ENCODE peak calls at places on chromosomes 5 and 9, in ten cellular contexts. One of them, this sample, is unnamed.

GRCh38 chr5:17132444-17133083 is 84.9 kb upstream of the BASP1 start:
- DNase-seq in GM12865: peak; percentile 18
- DNase-seq in WTC11: no peak
- DNase-seq in esophagus squamous epithelium: no peak
- DNase-seq in right atrium auricular region: no peak
- DNase-seq in tibial artery: no peak
- DNase-seq in left ventricle myocardium inferior: no peak
- DNase-seq in AG04450: no peak
- DNase-seq in tibial nerve: no peak
- DNase-seq in pancreas: no peak
- DNase-seq in this sample: no peak

GRCh38 chr5:45521067-45521466 is 175.1 kb downstream of the HCN1 start:
- DNase-seq in GM12865: no peak
- DNase-seq in WTC11: peak; percentile 72
- DNase-seq in esophagus squamous epithelium: no peak
- DNase-seq in right atrium auricular region: no peak
- DNase-seq in tibial artery: no peak
- DNase-seq in left ventricle myocardium inferior: no peak
- DNase-seq in AG04450: no peak
- DNase-seq in tibial nerve: no peak
- DNase-seq in pancreas: no peak
- DNase-seq in this sample: no peak

GRCh38 chr5:147234825-147235635 is at the start of gene STK32A:
- DNase-seq in GM12865: no peak
- DNase-seq in WTC11: peak; percentile 88
- DNase-seq in esophagus squamous epithelium: no peak
- DNase-seq in right atrium auricular region: no peak
- DNase-seq in tibial artery: peak; percentile 43
- DNase-seq in left ventricle myocardium inferior: peak; percentile 34
- DNase-seq in AG04450: no peak
- DNase-seq in tibial nerve: no peak
- DNase-seq in pancreas: peak; percentile 95
- DNase-seq in this sample: no peak

GRCh38 chr9:37549527-37549926 is 26.7 kb downstream of the FBXO10 start:
- DNase-seq in GM12865: no peak
- DNase-seq in WTC11: no peak
- DNase-seq in esophagus squamous epithelium: no peak
- DNase-seq in right atrium auricular region: no peak
- DNase-seq in tibial artery: no peak
- DNase-seq in left ventricle myocardium inferior: no peak
- DNase-seq in AG04450: no peak
- DNase-seq in tibial nerve: no peak
- DNase-seq in pancreas: no peak
- DNase-seq in this sample: no peak

GRCh38 chr9:27602954-27603353 is 29.7 kb upstream of the C9orf72 start:
- DNase-seq in GM12865: no peak
- DNase-seq in WTC11: no peak
- DNase-seq in esophagus squamous epithelium: no peak
- DNase-seq in right atrium auricular region: no peak
- DNase-seq in tibial artery: no peak
- DNase-seq in left ventricle myocardium inferior: no peak
- DNase-seq in AG04450: no peak
- DNase-seq in tibial nerve: no peak
- DNase-seq in pancreas: no peak
- DNase-seq in this sample: no peak

GRCh38 chr9:100011062-100011681 is 87.6 kb downstream of the ERP44 start:
- DNase-seq in GM12865: peak; percentile 75
- DNase-seq in WTC11: no peak
- DNase-seq in esophagus squamous epithelium: no peak
- DNase-seq in right atrium auricular region: no peak
- DNase-seq in tibial artery: no peak
- DNase-seq in left ventricle myocardium inferior: no peak
- DNase-seq in AG04450: no peak
- DNase-seq in tibial nerve: no peak
- DNase-seq in pancreas: no peak
- DNase-seq in this sample: peak; percentile 8

GRCh38 chr9:14018061-14018460 is 295.9 kb downstream of the NFIB start:
- DNase-seq in GM12865: no peak
- DNase-seq in WTC11: no peak
- DNase-seq in esophagus squamous epithelium: no peak
- DNase-seq in right atrium auricular region: no peak
- DNase-seq in tibial artery: no peak
- DNase-seq in left ventricle myocardium inferior: no peak
- DNase-seq in AG04450: peak; percentile 4
- DNase-seq in tibial nerve: no peak
- DNase-seq in pancreas: no peak
- DNase-seq in this sample: no peak

GRCh38 chr5:99317136-99317535 is 388.3 kb upstream of the CHD1 start:
- DNase-seq in GM12865: no peak
- DNase-seq in WTC11: no peak
- DNase-seq in esophagus squamous epithelium: no peak
- DNase-seq in right atrium auricular region: no peak
- DNase-seq in tibial artery: no peak
- DNase-seq in left ventricle myocardium inferior: no peak
- DNase-seq in AG04450: no peak
- DNase-seq in tibial nerve: no peak
- DNase-seq in pancreas: no peak
- DNase-seq in this sample: no peak

GRCh38 chr5:135162661-135163265 is 128.7 kb upstream of the PITX1 start:
- DNase-seq in GM12865: no peak
- DNase-seq in WTC11: no peak
- DNase-seq in esophagus squamous epithelium: no peak
- DNase-seq in right atrium auricular region: peak; percentile 47
- DNase-seq in tibial artery: no peak
- DNase-seq in left ventricle myocardium inferior: no peak
- DNase-seq in AG04450: no peak
- DNase-seq in tibial nerve: no peak
- DNase-seq in pancreas: no peak
- DNase-seq in this sample: no peak

GRCh38 chr9:12666813-12667212 is 26.4 kb upstream of the TYRP1 start:
- DNase-seq in GM12865: no peak
- DNase-seq in WTC11: no peak
- DNase-seq in esophagus squamous epithelium: no peak
- DNase-seq in right atrium auricular region: no peak
- DNase-seq in tibial artery: no peak
- DNase-seq in left ventricle myocardium inferior: no peak
- DNase-seq in AG04450: no peak
- DNase-seq in tibial nerve: no peak
- DNase-seq in pancreas: no peak
- DNase-seq in this sample: no peak
- TF ChIP-seq CTCF in GM12865: peak; percentile 7
- TF ChIP-seq CTCF in WTC11: no peak
- TF ChIP-seq CTCF in esophagus squamous epithelium: no peak
- TF ChIP-seq CTCF in right atrium auricular region: no peak
- TF ChIP-seq CTCF in tibial artery: no peak
- TF ChIP-seq CTCF in left ventricle myocardium inferior: no peak
- TF ChIP-seq CTCF in AG04450: peak; percentile 19
- TF ChIP-seq CTCF in tibial nerve: no peak
- TF ChIP-seq CTCF in pancreas: no peak
- TF ChIP-seq CTCF in this sample: peak; percentile 2

GRCh38 chr9:84490206-84490605 is 149.6 kb upstream of the SLC28A3 start:
- DNase-seq in GM12865: no peak
- DNase-seq in WTC11: no peak
- DNase-seq in esophagus squamous epithelium: no peak
- DNase-seq in right atrium auricular region: no peak
- DNase-seq in tibial artery: no peak
- DNase-seq in left ventricle myocardium inferior: no peak
- DNase-seq in AG04450: no peak
- DNase-seq in tibial nerve: no peak
- DNase-seq in pancreas: no peak
- DNase-seq in this sample: no peak

DNA sequence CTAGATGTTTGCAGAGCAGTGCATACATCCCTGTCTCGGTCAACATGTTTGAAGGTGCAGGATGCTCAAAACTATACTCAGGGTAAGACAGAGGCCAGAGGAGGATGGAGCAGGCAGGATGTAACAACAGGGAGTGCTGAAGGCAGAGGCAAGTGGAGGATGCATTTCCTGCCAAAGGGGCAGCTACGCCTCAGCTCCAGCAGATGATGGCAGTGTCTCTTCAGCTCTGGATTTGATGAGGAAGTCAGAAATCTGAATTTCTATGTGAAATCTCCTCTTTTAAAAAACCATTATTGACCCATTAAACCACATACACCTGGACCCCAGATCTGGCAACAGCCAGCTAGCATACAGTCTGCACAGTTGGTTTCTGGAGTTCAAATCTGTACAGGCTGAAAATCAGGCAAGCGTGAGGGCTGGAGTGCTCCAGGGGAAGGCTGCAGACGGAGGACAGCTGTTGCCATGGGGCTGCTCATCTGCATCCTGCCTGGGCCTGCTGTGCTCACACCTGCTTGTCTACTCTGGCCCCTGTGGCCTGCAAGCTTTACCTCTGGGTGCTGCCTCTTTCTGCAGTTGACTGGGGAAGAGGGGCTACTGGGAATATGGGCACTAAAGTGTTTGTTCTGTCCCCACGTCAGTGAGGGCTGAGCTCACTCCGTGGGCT is 152.9 kb upstream of the SLC28A3 start:
- DNase-seq in GM12865: peak; percentile 2
- DNase-seq in WTC11: peak; percentile 25
- DNase-seq in esophagus squamous epithelium: no peak
- DNase-seq in right atrium auricular region: no peak
- DNase-seq in tibial artery: no peak
- DNase-seq in left ventricle myocardium inferior: no peak
- DNase-seq in AG04450: no peak
- DNase-seq in tibial nerve: no peak
- DNase-seq in pancreas: no peak
- DNase-seq in this sample: no peak
- TF ChIP-seq CTCF in GM12865: no peak
- TF ChIP-seq CTCF in WTC11: no peak
- TF ChIP-seq CTCF in esophagus squamous epithelium: no peak
- TF ChIP-seq CTCF in right atrium auricular region: no peak
- TF ChIP-seq CTCF in tibial artery: no peak
- TF ChIP-seq CTCF in left ventricle myocardium inferior: no peak
- TF ChIP-seq CTCF in AG04450: no peak
- TF ChIP-seq CTCF in tibial nerve: no peak
- TF ChIP-seq CTCF in pancreas: no peak
- TF ChIP-seq CTCF in this sample: no peak

GRCh38 chr9:93379051-93379450 is 72.4 kb upstream of the FAM120A start:
- DNase-seq in GM12865: no peak
- DNase-seq in WTC11: no peak
- DNase-seq in esophagus squamous epithelium: no peak
- DNase-seq in right atrium auricular region: no peak
- DNase-seq in tibial artery: no peak
- DNase-seq in left ventricle myocardium inferior: no peak
- DNase-seq in AG04450: no peak
- DNase-seq in tibial nerve: no peak
- DNase-seq in pancreas: no peak
- DNase-seq in this sample: no peak
- TF ChIP-seq CTCF in GM12865: no peak
- TF ChIP-seq CTCF in WTC11: peak; percentile 19
- TF ChIP-seq CTCF in esophagus squamous epithelium: no peak
- TF ChIP-seq CTCF in right atrium auricular region: peak; percentile 12
- TF ChIP-seq CTCF in tibial artery: no peak
- TF ChIP-seq CTCF in left ventricle myocardium inferior: no peak
- TF ChIP-seq CTCF in AG04450: peak; percentile 34
- TF ChIP-seq CTCF in tibial nerve: no peak
- TF ChIP-seq CTCF in pancreas: no peak
- TF ChIP-seq CTCF in this sample: no peak

GRCh38 chr9:95190413-95190812 is 127.1 kb downstream of the FANCC start:
- DNase-seq in GM12865: no peak
- DNase-seq in WTC11: no peak
- DNase-seq in esophagus squamous epithelium: no peak
- DNase-seq in right atrium auricular region: no peak
- DNase-seq in tibial artery: no peak
- DNase-seq in left ventricle myocardium inferior: no peak
- DNase-seq in AG04450: no peak
- DNase-seq in tibial nerve: no peak
- DNase-seq in pancreas: no peak
- DNase-seq in this sample: no peak
- TF ChIP-seq CTCF in GM12865: no peak
- TF ChIP-seq CTCF in WTC11: no peak
- TF ChIP-seq CTCF in esophagus squamous epithelium: no peak
- TF ChIP-seq CTCF in right atrium auricular region: no peak
- TF ChIP-seq CTCF in tibial artery: no peak
- TF ChIP-seq CTCF in left ventricle myocardium inferior: no peak
- TF ChIP-seq CTCF in AG04450: no peak
- TF ChIP-seq CTCF in tibial nerve: no peak
- TF ChIP-seq CTCF in pancreas: no peak
- TF ChIP-seq CTCF in this sample: no peak